ENCODE peak calls at places on chromosomes 13 and 19, in nine cellular contexts. One of them, this sample, is unnamed.

GRCh38 chr19:28324275-28325060 is 888.5 kb downstream of the UQCRFS1 start:
- DNase-seq in NCI-H524: no peak
- DNase-seq in psoas muscle: no peak
- DNase-seq in cerebellum: no peak
- DNase-seq in uterus: no peak
- DNase-seq in ELR: no peak
- DNase-seq in iris pigment epithelial cell: no peak
- DNase-seq in NCI-H1092: no peak
- DNase-seq in body of pancreas: no peak
- DNase-seq in this sample: no peak

GRCh38 chr13:114281351-114282142 is at the start of gene UPF3A:
- DNase-seq in iris pigment epithelial cell: peak
- DNase-seq in NCI-H524: peak
- DNase-seq in cerebellum: peak
- DNase-seq in NCI-H1092: peak
- DNase-seq in uterus: peak
- DNase-seq in ELR: peak
- DNase-seq in body of pancreas: peak
- DNase-seq in psoas muscle: peak
- DNase-seq in this sample: peak

GRCh38 chr19:33194884-33195710 is 967 bp downstream of the LRP3 start:
- DNase-seq in NCI-H1092: no peak
- DNase-seq in psoas muscle: no peak
- DNase-seq in ELR: peak
- DNase-seq in uterus: peak
- DNase-seq in NCI-H524: no peak
- DNase-seq in cerebellum: peak
- DNase-seq in body of pancreas: peak
- DNase-seq in iris pigment epithelial cell: peak
- DNase-seq in this sample: peak

GRCh38 chr19:2114218-2114617 is 17.5 kb downstream of the IZUMO4 start:
- DNase-seq in NCI-H524: no peak
- DNase-seq in body of pancreas: no peak
- DNase-seq in NCI-H1092: no peak
- DNase-seq in ELR: no peak
- DNase-seq in iris pigment epithelial cell: no peak
- DNase-seq in uterus: no peak
- DNase-seq in cerebellum: no peak
- DNase-seq in psoas muscle: no peak
- DNase-seq in this sample: no peak

GRCh38 chr13:37791699-37792098 is 77.9 kb downstream of the TRPC4 start:
- DNase-seq in uterus: no peak
- DNase-seq in psoas muscle: no peak
- DNase-seq in NCI-H1092: no peak
- DNase-seq in cerebellum: peak
- DNase-seq in ELR: peak
- DNase-seq in NCI-H524: peak
- DNase-seq in body of pancreas: no peak
- DNase-seq in iris pigment epithelial cell: peak
- DNase-seq in this sample: no peak

GRCh38 chr19:41311613-41312012 is 1.6 kb downstream of the CCDC97 start:
- DNase-seq in body of pancreas: no peak
- DNase-seq in ELR: no peak
- DNase-seq in uterus: no peak
- DNase-seq in NCI-H524: no peak
- DNase-seq in NCI-H1092: no peak
- DNase-seq in cerebellum: no peak
- DNase-seq in iris pigment epithelial cell: peak
- DNase-seq in psoas muscle: no peak
- DNase-seq in this sample: no peak

GRCh38 chr19:17041994-17042393 is 15.4 kb upstream of the CPAMD8 start:
- DNase-seq in iris pigment epithelial cell: no peak
- DNase-seq in ELR: no peak
- DNase-seq in cerebellum: no peak
- DNase-seq in body of pancreas: no peak
- DNase-seq in NCI-H524: no peak
- DNase-seq in uterus: no peak
- DNase-seq in psoas muscle: no peak
- DNase-seq in NCI-H1092: peak
- DNase-seq in this sample: peak

GRCh38 chr13:44148159-44148929 is 225.3 kb upstream of the SERP2 start:
- DNase-seq in iris pigment epithelial cell: peak
- DNase-seq in uterus: no peak
- DNase-seq in psoas muscle: no peak
- DNase-seq in NCI-H1092: no peak
- DNase-seq in cerebellum: no peak
- DNase-seq in NCI-H524: no peak
- DNase-seq in body of pancreas: no peak
- DNase-seq in ELR: peak
- DNase-seq in this sample: no peak

GRCh38 chr13:82438320-82438719 is 1444.0 kb downstream of the SLITRK1 start:
- DNase-seq in ELR: no peak
- DNase-seq in NCI-H524: no peak
- DNase-seq in iris pigment epithelial cell: no peak
- DNase-seq in NCI-H1092: no peak
- DNase-seq in uterus: no peak
- DNase-seq in cerebellum: no peak
- DNase-seq in psoas muscle: no peak
- DNase-seq in body of pancreas: no peak
- DNase-seq in this sample: no peak

GRCh38 chr13:23087884-23088283 is 92.9 kb upstream of the SGCG start:
- DNase-seq in NCI-H524: peak
- DNase-seq in ELR: peak
- DNase-seq in body of pancreas: no peak
- DNase-seq in NCI-H1092: no peak
- DNase-seq in iris pigment epithelial cell: peak
- DNase-seq in psoas muscle: no peak
- DNase-seq in cerebellum: no peak
- DNase-seq in uterus: no peak
- DNase-seq in this sample: no peak

GRCh38 chr13:32203736-32204135 is 111.4 kb downstream of the ZAR1L start:
- DNase-seq in body of pancreas: no peak
- DNase-seq in NCI-H1092: no peak
- DNase-seq in iris pigment epithelial cell: no peak
- DNase-seq in uterus: no peak
- DNase-seq in ELR: no peak
- DNase-seq in NCI-H524: no peak
- DNase-seq in cerebellum: no peak
- DNase-seq in psoas muscle: no peak
- DNase-seq in this sample: no peak